ENCODE peak calls at places on chromosome 2, in seven cellular contexts. X, D, I, E, A, U and G are unnamed samples.

GRCh38 chr2:96164459-96165184 is 19.4 kb upstream of the DUSP2 start:
- DNase-seq in X (peak), D (peak), I (no peak), E (no peak), A (peak), U (no peak), G (no peak)

GRCh38 chr2:64319930-64320329 is 134.0 kb upstream of the LGALSL start:
- DNase-seq in X (no peak), D (no peak), I (no peak), E (no peak), A (no peak), U (no peak), G (no peak)

GRCh38 chr2:138003411-138003810 is 39.1 kb downstream of the HNMT start:
- DNase-seq in X (no peak), D (no peak), I (no peak), E (no peak), A (no peak), U (no peak), G (no peak)

GRCh38 chr2:223618172-223619035 is 16.2 kb upstream of the SCG2 start:
- DNase-seq in X (no peak), D (no peak), I (no peak), E (no peak), A (no peak), U (no peak), G (no peak)

GRCh38 chr2:18762667-18763066 is 173.3 kb upstream of the NT5C1B start:
- DNase-seq in X (no peak), D (no peak), I (no peak), E (no peak), A (no peak), U (no peak), G (no peak)

GRCh38 chr2:71256421-71256820 is 29.5 kb upstream of the PAIP2B start:
- DNase-seq in X (no peak), D (no peak), I (no peak), E (no peak), A (no peak), U (no peak), G (peak)

GRCh38 chr2:151498178-151498577 is 88.5 kb downstream of the RIF1 start:
- DNase-seq in X (no peak), D (no peak), I (no peak), E (no peak), A (no peak), U (no peak), G (no peak)

GRCh38 chr2:66490588-66491001 is 55.7 kb downstream of the MEIS1 start:
- DNase-seq in X (no peak), D (no peak), I (no peak), E (peak), A (no peak), U (no peak), G (no peak)

GRCh38 chr2:216317831-216318230 is 54.5 kb downstream of the MARCHF4 start:
- DNase-seq in X (no peak), D (no peak), I (no peak), E (no peak), A (no peak), U (no peak), G (no peak)

GRCh38 chr2:45004569-45005181 is 4.6 kb downstream of the SIX2 start:
- DNase-seq in X (no peak), D (no peak), I (no peak), E (no peak), A (no peak), U (no peak), G (no peak)

GRCh38 chr2:106983305-106983704 is 97.3 kb upstream of the ST6GAL2 start:
- DNase-seq in X (no peak), D (no peak), I (no peak), E (no peak), A (no peak), U (no peak), G (no peak)

GRCh38 chr2:73009177-73009839 is 62.2 kb downstream of the SFXN5 start:
- DNase-seq in X (no peak), D (no peak), I (no peak), E (no peak), A (no peak), U (no peak), G (no peak)

GRCh38 chr2:117686699-117687098 is 127.8 kb upstream of the DDX18 start:
- DNase-seq in X (peak), D (no peak), I (no peak), E (no peak), A (no peak), U (no peak), G (no peak)

GRCh38 chr2:6639870-6640639 is 225.7 kb downstream of the CMPK2 start:
- DNase-seq in X (no peak), D (no peak), I (no peak), E (no peak), A (no peak), U (no peak), G (no peak)

GRCh38 chr2:44016282-44016681 is 20.5 kb upstream of the LRPPRC start:
- DNase-seq in X (peak), D (no peak), I (peak), E (peak), A (no peak), U (peak), G (no peak)

GRCh38 chr2:10312437-10312957 is 9.8 kb downstream of the HPCAL1 start:
- DNase-seq in X (no peak), D (no peak), I (no peak), E (no peak), A (no peak), U (no peak), G (no peak)

GRCh38 chr2:238709961-238710360 is 137.9 kb upstream of the TWIST2 start:
- DNase-seq in X (no peak), D (no peak), I (no peak), E (no peak), A (no peak), U (no peak), G (no peak)

GRCh38 chr2:61670591-61671503 is 132.7 kb upstream of the XPO1 start:
- DNase-seq in X (no peak), D (no peak), I (no peak), E (no peak), A (no peak), U (peak), G (peak)

GRCh38 chr2:105125920-105126319 is 88.1 kb downstream of the MRPS9 start:
- DNase-seq in X (no peak), D (no peak), I (no peak), E (no peak), A (no peak), U (no peak), G (no peak)

GRCh38 chr2:137896467-137896866 is 67.8 kb upstream of the HNMT start:
- DNase-seq in X (no peak), D (no peak), I (no peak), E (no peak), A (no peak), U (no peak), G (no peak)

GRCh38 chr2:20235655-20236302 is 10.8 kb upstream of the SDC1 start:
- DNase-seq in X (no peak), D (no peak), I (no peak), E (no peak), A (no peak), U (no peak), G (no peak)